ENCODE peak calls at places on chromosomes 2 and 18, in seven cellular contexts. R is posterior cingulate gyrus; J is Kasumi-1; P is fibroblast of the aortic adventitia; O is substantia nigra; N is stimulated activated CD4-positive, alpha-beta T cell treated with anti-CD3 and anti-CD28 coated beads, Interleukin-4, amount 100 ng/mL, for 24 hours; L is bronchial epithelial cell. D is an unnamed sample.

GRCh38 chr2:133262888-133263287 is 305.4 kb downstream of the NCKAP5 start:
- DNase-seq in R (no peak), J (no peak), P (peak), O (no peak), N (no peak), L (peak), D (peak)

GRCh38 chr18:6111726-6112125 is 216.4 kb upstream of the TMEM200C start:
- DNase-seq in R (no peak), J (no peak), P (no peak), O (no peak), N (no peak), L (no peak), D (no peak)

GRCh38 chr2:80896576-80896975 is 592.0 kb upstream of the LRRTM1 start:
- DNase-seq in R (peak), J (no peak), P (no peak), O (no peak), N (no peak), L (no peak), D (peak)

GRCh38 chr2:10302479-10303173 is at the start of gene HPCAL1:
- DNase-seq in R (peak), J (peak), P (peak), O (peak), N (peak), L (peak), D (peak)

GRCh38 chr2:155315768-155316167 is 617.3 kb downstream of the KCNJ3 start:
- DNase-seq in R (no peak), J (no peak), P (no peak), O (no peak), N (no peak), L (no peak), D (no peak)

GRCh38 chr2:14675489-14675888 is 43.0 kb downstream of the LRATD1 start:
- DNase-seq in R (no peak), J (no peak), P (no peak), O (no peak), N (no peak), L (no peak), D (peak)

GRCh38 chr18:55968550-55968949 is 380.6 kb upstream of the TCF4 start:
- DNase-seq in R (no peak), J (no peak), P (no peak), O (no peak), N (no peak), L (peak), D (no peak)

GRCh38 chr2:48131503-48132293 is 225.4 kb upstream of the FBXO11 start:
- DNase-seq in R (peak), J (no peak), P (peak), O (no peak), N (no peak), L (peak), D (no peak)

GRCh38 chr2:214601852-214602251 is 191.0 kb downstream of the VWC2L start:
- DNase-seq in R (no peak), J (no peak), P (no peak), O (no peak), N (no peak), L (no peak), D (no peak)

GRCh38 chr2:185876234-185876633 is 137.6 kb downstream of the FSIP2 start:
- DNase-seq in R (no peak), J (no peak), P (no peak), O (no peak), N (no peak), L (no peak), D (no peak)

GRCh38 chr2:10183146-10183675 is 60.7 kb downstream of the RRM2 start:
- DNase-seq in R (peak), J (no peak), P (no peak), O (no peak), N (no peak), L (no peak), D (no peak)

GRCh38 chr2:113219889-113220641 is 46.3 kb downstream of the PSD4 start:
- DNase-seq in R (peak), J (peak), P (peak), O (no peak), N (no peak), L (peak), D (peak)

GRCh38 chr2:57497489-57498096 is 549.0 kb upstream of the VRK2 start:
- DNase-seq in R (peak), J (peak), P (peak), O (no peak), N (peak), L (peak), D (peak)

GRCh38 chr2:239549711-239550265 is 149.0 kb upstream of the HDAC4 start:
- DNase-seq in R (peak), J (no peak), P (no peak), O (no peak), N (no peak), L (no peak), D (no peak)

GRCh38 chr18:53033128-53033527 is 693.1 kb downstream of the DCC start:
- DNase-seq in R (no peak), J (no peak), P (no peak), O (no peak), N (no peak), L (no peak), D (no peak)

GRCh38 chr2:143807677-143808076 is 678.5 kb downstream of the ARHGAP15 start:
- DNase-seq in R (no peak), J (peak), P (no peak), O (no peak), N (no peak), L (no peak), D (no peak)

GRCh38 chr2:45316576-45317338 is 294.3 kb downstream of the SRBD1 start:
- DNase-seq in R (no peak), J (no peak), P (no peak), O (no peak), N (no peak), L (no peak), D (no peak)

GRCh38 chr2:74459377-74460118 is 1.3 kb downstream of the WBP1 start:
- DNase-seq in R (peak), J (no peak), P (no peak), O (no peak), N (no peak), L (no peak), D (no peak)

GRCh38 chr2:100603945-100604633 is 41.3 kb downstream of the PDCL3 start:
- DNase-seq in R (no peak), J (no peak), P (peak), O (no peak), N (no peak), L (no peak), D (peak)

GRCh38 chr2:19847486-19847885 is 54.3 kb downstream of the TTC32 start:
- DNase-seq in R (no peak), J (no peak), P (no peak), O (no peak), N (no peak), L (no peak), D (no peak)

GRCh38 chr2:137888845-137889244 is 75.4 kb upstream of the HNMT start:
- DNase-seq in R (peak), J (peak), P (peak), O (no peak), N (no peak), L (peak), D (peak)

GRCh38 chr2:66217039-66217438 is 217.9 kb upstream of the MEIS1 start:
- DNase-seq in R (no peak), J (no peak), P (no peak), O (no peak), N (no peak), L (no peak), D (no peak)

GRCh38 chr2:187461294-187462261 is 13.5 kb upstream of the CALCRL start:
- DNase-seq in R (no peak), J (no peak), P (peak), O (no peak), N (no peak), L (no peak), D (peak)

GRCh38 chr18:36672437-36673344 is 156.1 kb downstream of the TPGS2 start:
- DNase-seq in R (no peak), J (peak), P (peak), O (no peak), N (no peak), L (peak), D (no peak)

GRCh38 chr18:40867452-40867851 is 1087.6 kb upstream of the PIK3C3 start:
- DNase-seq in R (no peak), J (no peak), P (peak), O (no peak), N (no peak), L (peak), D (no peak)